ENCODE peak calls at places on chromosome 14, in six cellular contexts. R is HepG2, L is fibroblast of lung, T is keratinocyte, I is neuronal stem cell, U is DND-41. H is an unnamed sample.

GRCh38 chr14:103552011-103552797 is 10.3 kb downstream of the BAG5 start:
- DNase-seq in I (no peak), L (peak; percentile 78), T (no peak), R (no peak), U (no peak), H (peak; percentile 78)

GRCh38 chr14:44529026-44529425 is 21.9 kb upstream of the FSCB start:
- DNase-seq in L (peak; percentile 51), R (no peak), T (no peak), U (no peak), I (no peak), H (no peak)

GRCh38 chr14:21078287-21078686 is 8.2 kb downstream of the ARHGEF40 start:
- DNase-seq in T (no peak), L (no peak), I (no peak), R (no peak), U (no peak), H (no peak)

GRCh38 chr14:81323621-81324400 is 76.3 kb downstream of the STON2 start:
- DNase-seq in I (no peak), L (peak; percentile 38), R (no peak), U (no peak), T (peak; percentile 62), H (peak; percentile 79)

GRCh38 chr14:23556700-23557440 is 799 bp downstream of the THTPA start:
- DNase-seq in R (no peak), T (no peak), L (no peak), I (no peak), U (no peak), H (no peak)

GRCh38 chr14:94707494-94707893 is 62.4 kb downstream of the GSC start:
- DNase-seq in L (no peak), U (no peak), T (no peak), R (no peak), I (no peak), H (no peak)

GRCh38 chr14:106343636-106344035 is 817.3 kb downstream of the TMEM121 start:
- DNase-seq in T (no peak), I (no peak), U (peak; percentile 65), R (no peak), L (no peak), H (no peak)

GRCh38 chr14:94924189-94924588 is 154.3 kb upstream of the GSC start:
- DNase-seq in T (no peak), R (no peak), U (no peak), I (no peak), L (no peak), H (no peak)

GRCh38 chr14:22387776-22388241 is 201.2 kb downstream of the DAD1 start:
- DNase-seq in I (no peak), U (no peak), R (no peak), T (no peak), L (peak; percentile 46), H (no peak)

GRCh38 chr14:46322076-46322475 is 329.5 kb downstream of the RPL10L start:
- DNase-seq in L (no peak), I (peak; percentile 17), R (no peak), U (no peak), T (no peak), H (no peak)

GRCh38 chr14:35879654-35880249 is 53.6 kb downstream of the BRMS1L start:
- DNase-seq in T (no peak), U (no peak), L (no peak), R (peak; percentile 42), I (no peak), H (no peak)

GRCh38 chr14:24042733-24043132 is 9.1 kb upstream of the CARMIL3 start:
- DNase-seq in R (no peak), I (no peak), U (no peak), T (no peak), L (no peak), H (no peak)

GRCh38 chr14:50018236-50019210 is 97.8 kb downstream of the VCPKMT start:
- DNase-seq in T (no peak), R (peak; percentile 83), I (no peak), L (peak; percentile 66), U (no peak), H (peak; percentile 88)

GRCh38 chr14:74459981-74460380 is 33.1 kb downstream of the NPC2 start:
- DNase-seq in I (no peak), U (no peak), L (no peak), T (no peak), R (no peak), H (no peak)

GRCh38 chr14:103066399-103066798 is 9.1 kb upstream of the CDC42BPB start:
- DNase-seq in L (no peak), R (peak; percentile 47), U (no peak), T (no peak), I (no peak), H (no peak)

GRCh38 chr14:100691395-100692025 is 35.2 kb upstream of the DLK1 start:
- DNase-seq in R (no peak), I (no peak), T (no peak), L (no peak), U (no peak), H (no peak)

GRCh38 chr14:61562321-61563161 is 132.8 kb upstream of the HIF1A start:
- DNase-seq in U (no peak), L (peak; percentile 100), T (peak; percentile 99), R (peak; percentile 90), I (no peak), H (peak; percentile 100)

GRCh38 chr14:37048666-37049071 is 123.7 kb downstream of the SLC25A21 start:
- DNase-seq in T (peak; percentile 11), I (no peak), L (peak; percentile 73), U (no peak), R (no peak), H (no peak)

GRCh38 chr14:69259176-69259530 is 805 bp upstream of the GALNT16 start:
- DNase-seq in R (no peak), L (no peak), U (no peak), T (no peak), I (no peak), H (no peak)

GRCh38 chr14:101551729-101552595 is 9.3 kb upstream of the DIO3 start:
- DNase-seq in U (no peak), I (no peak), L (no peak), R (no peak), T (no peak), H (no peak)

GRCh38 chr14:51432302-51432948 is 192.4 kb downstream of the TMX1 start:
- DNase-seq in I (no peak), T (no peak), L (no peak), R (no peak), U (no peak), H (no peak)

GRCh38 chr14:97005908-97006307 is 208.7 kb downstream of the VRK1 start:
- DNase-seq in T (no peak), R (no peak), I (no peak), L (no peak), U (no peak), H (no peak)

GRCh38 chr14:26863736-26864135 is 265.9 kb upstream of the NOVA1 start:
- DNase-seq in T (no peak), U (no peak), L (peak; percentile 68), R (no peak), I (no peak), H (no peak)

GRCh38 chr14:102226356-102227125 is 78.4 kb downstream of the MOK start:
- DNase-seq in T (no peak), U (no peak), L (no peak), R (no peak), I (no peak), H (no peak)

GRCh38 chr14:68487805-68488590 is 304.9 kb downstream of the ZFP36L1 start:
- DNase-seq in U (no peak), R (no peak), L (peak; percentile 90), T (no peak), I (no peak), H (peak; percentile 61)

DNA sequence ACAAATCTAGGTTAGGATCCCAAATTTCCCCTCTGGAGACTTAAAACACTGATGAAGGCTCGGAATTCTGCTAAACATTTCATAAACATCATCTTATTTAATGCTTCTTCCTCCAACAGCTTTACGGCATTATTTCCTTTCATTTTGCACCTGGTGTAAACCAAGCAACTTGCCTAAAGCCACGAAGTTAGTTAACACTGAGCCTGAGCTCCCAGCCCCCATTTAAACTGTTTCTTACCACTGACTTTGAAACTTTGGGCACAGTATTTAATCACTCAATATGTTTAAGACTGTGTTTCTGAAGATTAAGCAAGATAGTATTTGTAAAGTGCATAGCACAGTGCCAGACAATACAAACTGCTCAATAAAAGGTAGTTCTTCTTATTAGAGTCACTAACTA is 4.2 kb downstream of the EGLN3 start:
- DNase-seq in L (no peak), I (no peak), U (peak; percentile 73), R (no peak), T (no peak), H (no peak)
- H3K27ac ChIP-seq in L (no peak overlapping the region), I (no peak overlapping the region), U (peak overlapping the region; percentile 87), R (no peak overlapping the region), T (no peak overlapping the region), H (no peak overlapping the region)

GRCh38 chr14:104785708-104786080 is 9.9 kb downstream of the AKT1 start:
- DNase-seq in L (no peak), U (no peak), R (no peak), T (no peak), I (no peak), H (no peak)

GRCh38 chr14:104787736-104788532 is 7.6 kb downstream of the AKT1 start:
- DNase-seq in L (no peak), U (no peak), T (no peak), I (no peak), R (no peak), H (no peak)

GRCh38 chr14:104784846-104785707 is 10.5 kb downstream of the AKT1 start:
- DNase-seq in U (no peak), R (no peak), T (no peak), L (no peak), I (no peak), H (no peak)

GRCh38 chr14:104786726-104787675 is 8.5 kb downstream of the AKT1 start:
- DNase-seq in L (no peak), R (no peak), T (no peak), U (no peak), I (no peak), H (no peak)

GRCh38 chr14:104786091-104786586 is 9.4 kb downstream of the AKT1 start:
- DNase-seq in R (no peak), I (no peak), L (no peak), U (no peak), T (no peak), H (no peak)
- H3K4me2 ChIP-seq in R (no peak overlapping the region), I (no peak overlapping the region), L (no peak overlapping the region), U (no peak overlapping the region), T (no peak overlapping the region), H (no peak overlapping the region)

GRCh38 chr14:86787782-86788181 is 1205.2 kb downstream of the GALC start:
- DNase-seq in T (no peak), L (peak; percentile 14), U (peak; percentile 70), R (no peak), I (no peak), H (no peak)
- H3K27ac ChIP-seq in T (no peak overlapping the region), L (no peak overlapping the region), U (peak overlapping the region; percentile 62), R (no peak overlapping the region), I (no peak overlapping the region), H (no peak overlapping the region)

GRCh38 chr14:54814076-54814475 is 88.5 kb downstream of the GCH1 start:
- DNase-seq in U (peak; percentile 32), T (no peak), R (no peak), L (no peak), I (no peak), H (no peak)

GRCh38 chr14:54815531-54815930 is 87.1 kb downstream of the GCH1 start:
- DNase-seq in R (no peak), L (no peak), I (no peak), U (no peak), T (no peak), H (no peak)

GRCh38 chr14:54816450-54816849 is 86.2 kb downstream of the GCH1 start:
- DNase-seq in I (no peak), T (no peak), R (no peak), U (no peak), L (no peak), H (no peak)

GRCh38 chr14:54813081-54813480 is 89.5 kb downstream of the GCH1 start:
- DNase-seq in L (no peak), R (no peak), U (no peak), T (peak; percentile 7), I (no peak), H (no peak)

GRCh38 chr14:54815016-54815415 is 87.6 kb downstream of the GCH1 start:
- DNase-seq in U (no peak), L (peak; percentile 67), T (no peak), R (no peak), I (no peak), H (no peak)
- H3K4me2 ChIP-seq in U (no peak overlapping the region), L (no peak overlapping the region), T (no peak overlapping the region), R (no peak overlapping the region), I (no peak overlapping the region), H (no peak overlapping the region)